ENCODE peak calls at places on chromosome 1, in four cellular contexts. Y is posterior cingulate gyrus, T is HCT116, X is pancreas. I is an unnamed sample.

GRCh38 chr1:109821221-109821669 is 57.5 kb upstream of the EPS8L3 start:
- DNase-seq in Y (no peak), T (no peak), X (no peak), I (no peak)

GRCh38 chr1:5842700-5843099 is 149.5 kb downstream of the NPHP4 start:
- DNase-seq in Y (no peak), T (no peak), X (peak), I (no peak)

GRCh38 chr1:61043010-61043820 is 39.1 kb upstream of the NFIA start:
- DNase-seq in Y (peak), T (peak), X (peak), I (no peak)

GRCh38 chr1:37999434-38000232 is 5.7 kb downstream of the FHL3 start:
- DNase-seq in Y (no peak), T (no peak), X (no peak), I (no peak)

GRCh38 chr1:18324246-18324645 is 156.5 kb upstream of the KLHDC7A start:
- DNase-seq in Y (no peak), T (no peak), X (no peak), I (no peak)

GRCh38 chr1:85374160-85374559 is 90.8 kb downstream of the DDAH1 start:
- DNase-seq in Y (no peak), T (peak), X (no peak), I (no peak)

GRCh38 chr1:184163674-184164470 is 112.3 kb downstream of the TSEN15 start:
- DNase-seq in Y (no peak), T (no peak), X (no peak), I (no peak)

GRCh38 chr1:212987702-212988322 is 27.9 kb downstream of the ANGEL2 start:
- DNase-seq in Y (no peak), T (no peak), X (no peak), I (no peak)

GRCh38 chr1:206029484-206029883 is 5.8 kb upstream of the CTSE start:
- DNase-seq in Y (no peak), T (no peak), X (no peak), I (no peak)

I was measured in caudate nucleus.